ENCODE peak calls at places on chromosomes 2 and 18, in nine cellular contexts. W is SJSA1, H is tibial artery, D is WERI-Rb-1, I is heart left ventricle, R is dorsolateral prefrontal cortex, J is spleen, G is IMR-90, P is brain microvascular endothelial cell. M is an unnamed sample.

GRCh38 chr2:29238497-29238896 is 123.3 kb downstream of the CLIP4 start:
- DNase-seq in J (peak), R (peak), I (no peak), P (peak), W (peak), G (peak), H (peak), D (peak), M (no peak)

GRCh38 chr18:23641143-23641720 is 21.5 kb downstream of the ANKRD29 start:
- DNase-seq in P (no peak), J (no peak), R (no peak), W (no peak), H (no peak), D (no peak), I (no peak), G (no peak), M (no peak)

GRCh38 chr18:62550746-62551145 is 27.9 kb downstream of the ZCCHC2 start:
- DNase-seq in J (no peak), P (no peak), H (no peak), I (no peak), D (no peak), R (no peak), G (no peak), W (no peak), M (no peak)

GRCh38 chr2:12352891-12353290 is 363.8 kb upstream of the TRIB2 start:
- DNase-seq in I (no peak), H (no peak), D (no peak), R (no peak), W (no peak), G (peak), P (no peak), J (no peak), M (peak)

GRCh38 chr2:24220534-24221281 is 45.9 kb downstream of the FAM228A start:
- DNase-seq in J (no peak), P (no peak), I (no peak), D (no peak), G (no peak), H (no peak), R (peak), W (no peak), M (no peak)

GRCh38 chr2:240237609-240238151 is 97.2 kb upstream of the OTOS start:
- DNase-seq in G (peak), P (peak), D (no peak), I (no peak), H (peak), R (no peak), W (no peak), J (peak), M (no peak)

GRCh38 chr2:23449413-23449812 is 64.4 kb downstream of the KLHL29 start:
- DNase-seq in J (no peak), H (no peak), G (no peak), D (no peak), R (no peak), W (no peak), P (no peak), I (no peak), M (no peak)

GRCh38 chr18:58716046-58716766 is 44.9 kb downstream of the MALT1 start:
- DNase-seq in J (no peak), H (no peak), P (peak), I (no peak), G (peak), W (peak), R (no peak), D (no peak), M (no peak)

GRCh38 chr2:118130385-118130784 is 42.1 kb downstream of the INSIG2 start:
- DNase-seq in R (no peak), D (no peak), I (no peak), J (no peak), W (no peak), H (no peak), P (no peak), G (no peak), M (no peak)

GRCh38 chr2:134425723-134426496 is 172.0 kb downstream of the MGAT5 start:
- DNase-seq in R (no peak), P (no peak), I (no peak), H (no peak), J (no peak), G (peak), D (no peak), W (no peak), M (no peak)

GRCh38 chr2:8198776-8199382 is 483.0 kb upstream of the ID2 start:
- DNase-seq in J (no peak), I (no peak), G (no peak), H (no peak), P (no peak), W (no peak), R (no peak), D (no peak), M (no peak)

GRCh38 chr2:158818511-158818910 is 23.4 kb downstream of the DAPL1 start:
- DNase-seq in G (no peak), H (peak), P (peak), J (no peak), I (no peak), D (no peak), R (no peak), W (no peak), M (no peak)

GRCh38 chr2:79984476-79984875 is 320.1 kb downstream of the LRRTM1 start:
- DNase-seq in H (no peak), I (no peak), P (no peak), W (no peak), R (no peak), G (peak), D (no peak), J (no peak), M (no peak)

GRCh38 chr18:79754831-79755351 is 42.8 kb upstream of the KCNG2 start:
- DNase-seq in J (peak), I (no peak), W (no peak), R (peak), G (no peak), D (no peak), H (peak), P (no peak), M (no peak)

GRCh38 chr2:7044253-7045250 is 127.3 kb downstream of the RNF144A start:
- DNase-seq in J (peak), W (peak), H (peak), P (peak), I (peak), G (peak), D (peak), R (peak), M (no peak)

GRCh38 chr2:180907731-180908130 is 72.7 kb upstream of the UBE2E3 start:
- DNase-seq in P (peak), I (no peak), W (no peak), R (no peak), D (no peak), G (peak), H (no peak), J (no peak), M (peak)

GRCh38 chr2:172293952-172294351 is 133.4 kb upstream of the ITGA6 start:
- DNase-seq in H (no peak), J (no peak), R (no peak), G (peak), I (no peak), D (no peak), W (no peak), P (peak), M (peak)

GRCh38 chr2:59881214-59881613 is 672.2 kb downstream of the BCL11A start:
- DNase-seq in G (no peak), D (no peak), W (no peak), R (no peak), P (no peak), J (no peak), I (no peak), H (no peak), M (no peak)

GRCh38 chr18:28728891-28729290 is 552.0 kb upstream of the CDH2 start:
- DNase-seq in W (no peak), D (no peak), P (no peak), I (no peak), G (peak), J (no peak), R (no peak), H (no peak), M (no peak)

GRCh38 chr2:230666885-230667712 is 45.5 kb upstream of the CAB39 start:
- DNase-seq in P (peak), H (no peak), W (peak), R (no peak), G (peak), J (no peak), I (no peak), D (no peak), M (no peak)

GRCh38 chr2:35099345-35099744 is 1256.2 kb upstream of the CRIM1 start:
- DNase-seq in R (no peak), P (no peak), J (no peak), G (no peak), H (no peak), W (no peak), I (no peak), D (peak), M (no peak)

GRCh38 chr2:39618736-39619135 is 47.0 kb upstream of the TMEM178A start:
- DNase-seq in D (no peak), J (no peak), H (no peak), P (no peak), G (no peak), I (no peak), W (no peak), R (no peak), M (no peak)

GRCh38 chr18:73741946-73742345 is 405.7 kb downstream of the FBXO15 start:
- DNase-seq in H (no peak), W (no peak), P (no peak), J (no peak), R (no peak), I (no peak), G (peak), D (no peak), M (no peak)

GRCh38 chr2:218074031-218074430 is 5.0 kb downstream of the RUFY4 start:
- DNase-seq in W (peak), D (peak), H (no peak), P (peak), J (peak), G (peak), I (peak), R (no peak), M (no peak)

GRCh38 chr2:165240927-165241326 is 1.7 kb downstream of the SCN2A start:
- DNase-seq in J (no peak), G (no peak), I (no peak), H (no peak), R (no peak), W (no peak), D (no peak), P (no peak), M (no peak)

GRCh38 chr18:64615047-64615446 is 466.2 kb upstream of the LINC00305 start:
- DNase-seq in J (no peak), H (no peak), I (no peak), W (no peak), P (no peak), D (no peak), G (no peak), R (no peak), M (no peak)

GRCh38 chr2:47265751-47266231 is 110.7 kb upstream of the STPG4 start:
- DNase-seq in P (no peak), G (no peak), R (no peak), W (no peak), I (no peak), H (no peak), J (no peak), D (peak), M (no peak)

GRCh38 chr2:118832791-118833715 is 14.4 kb downstream of the EN1 start:
- DNase-seq in I (no peak), R (no peak), W (no peak), D (no peak), G (no peak), J (peak), P (no peak), H (no peak), M (no peak)

GRCh38 chr2:186101603-186102002 is 363.0 kb downstream of the FSIP2 start:
- DNase-seq in R (no peak), G (no peak), W (no peak), H (no peak), J (no peak), I (no peak), P (no peak), D (no peak), M (no peak)

GRCh38 chr18:71322201-71322600 is 1033.4 kb downstream of the SOCS6 start:
- DNase-seq in J (no peak), I (no peak), W (no peak), R (no peak), P (no peak), D (no peak), G (no peak), H (no peak), M (no peak)

GRCh38 chr2:71832844-71833243 is 314.8 kb downstream of the CYP26B1 start:
- DNase-seq in P (no peak), G (no peak), D (no peak), H (no peak), J (no peak), W (no peak), R (no peak), I (no peak), M (no peak)

GRCh38 chr2:241508240-241508509 is 209 bp downstream of the STK25 start:
- DNase-seq in G (no peak), J (no peak), W (no peak), D (no peak), P (no peak), I (no peak), R (no peak), H (peak), M (no peak)

DNA sequence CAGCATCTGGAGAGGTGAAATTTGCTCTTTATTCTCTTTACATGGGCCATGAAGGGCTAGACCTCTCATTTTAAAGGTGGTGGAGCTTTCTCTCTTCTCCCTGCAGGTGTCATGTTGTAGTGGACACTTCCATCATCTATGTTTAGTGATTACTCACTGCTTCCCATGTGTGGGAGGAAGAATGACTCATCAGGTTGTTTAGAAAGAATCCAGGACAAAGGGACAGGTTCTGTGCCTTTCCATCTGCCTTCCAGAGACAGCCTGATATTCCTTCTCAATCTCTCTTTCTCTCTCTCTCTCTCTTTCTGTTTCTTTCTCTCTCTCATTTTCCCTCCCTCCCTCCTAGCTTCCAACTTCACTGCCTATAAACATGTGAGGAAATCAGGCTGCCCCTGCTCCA is 38.7 kb downstream of the SCG2 start:
- DNase-seq in D (no peak), I (no peak), J (no peak), P (peak), G (peak), R (no peak), W (peak), H (no peak), M (no peak)
- H3K4me3 ChIP-seq in D (no peak), I (no peak), J (no peak), P (no peak), G (no peak), R (no peak), W (no peak), H (no peak), M (no peak)

DNA sequence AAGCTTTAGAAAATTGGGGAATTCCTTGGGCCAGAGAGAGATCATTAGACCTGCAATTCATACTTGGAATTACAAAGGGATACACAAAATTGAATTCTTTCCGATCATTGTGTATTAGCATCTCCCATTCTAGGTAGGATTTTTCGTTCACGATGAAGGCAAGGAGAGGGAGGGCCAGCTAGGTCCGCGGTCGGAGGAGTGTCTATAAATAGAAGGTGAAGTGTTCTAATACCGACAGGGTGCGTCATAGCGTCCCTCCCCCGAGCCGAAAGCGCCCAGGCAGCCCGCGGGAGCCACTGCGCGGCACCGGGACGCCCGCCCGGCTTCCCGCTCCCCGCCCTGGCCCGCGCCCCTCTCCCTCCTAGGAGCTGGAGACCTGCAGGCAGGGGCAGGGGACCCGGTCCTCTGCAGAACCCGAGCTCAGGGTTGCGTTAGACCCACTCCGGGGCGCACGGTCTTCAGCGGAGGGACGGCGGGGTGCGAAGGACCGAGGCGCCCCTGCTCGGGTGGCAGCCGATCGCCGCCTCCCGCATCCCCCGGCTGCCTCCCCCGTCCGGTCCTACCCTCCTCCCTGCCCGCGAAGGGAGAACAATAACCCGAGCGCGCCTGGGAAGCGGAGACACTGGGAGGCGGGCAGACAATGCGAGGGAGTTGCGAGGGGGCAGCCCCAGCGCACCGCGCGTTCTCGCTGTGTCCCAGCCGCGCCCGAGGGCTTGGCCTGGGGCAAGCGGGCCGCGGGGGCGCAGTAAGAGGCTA is 114.1 kb upstream of the SERTAD2 start:
- DNase-seq in W (peak), H (peak), R (peak), D (peak), P (peak), J (peak), I (peak), G (peak), M (peak)
- H3K4me3 ChIP-seq in W (peak), H (peak), R (peak), D (peak), P (peak), J (peak), I (peak), G (peak), M (peak)

GRCh38 chr2:70258532-70258875 is 567 bp downstream of the PCYOX1 start:
- DNase-seq in J (peak), H (peak), W (no peak), D (peak), P (no peak), G (peak), I (peak), R (peak), M (peak)

GRCh38 chr2:70255637-70256314 is 2.2 kb upstream of the PCYOX1 start:
- DNase-seq in I (no peak), J (no peak), R (no peak), G (no peak), P (no peak), H (no peak), W (no peak), D (no peak), M (no peak)

GRCh38 chr2:70261501-70261900 is 3.6 kb downstream of the PCYOX1 start:
- DNase-seq in G (peak), I (no peak), H (no peak), P (no peak), J (no peak), D (no peak), R (no peak), W (peak), M (no peak)
- H3K4me3 ChIP-seq in G (no peak), I (no peak), H (no peak), P (no peak), J (no peak), D (no peak), R (peak), W (no peak), M (no peak)

DNA sequence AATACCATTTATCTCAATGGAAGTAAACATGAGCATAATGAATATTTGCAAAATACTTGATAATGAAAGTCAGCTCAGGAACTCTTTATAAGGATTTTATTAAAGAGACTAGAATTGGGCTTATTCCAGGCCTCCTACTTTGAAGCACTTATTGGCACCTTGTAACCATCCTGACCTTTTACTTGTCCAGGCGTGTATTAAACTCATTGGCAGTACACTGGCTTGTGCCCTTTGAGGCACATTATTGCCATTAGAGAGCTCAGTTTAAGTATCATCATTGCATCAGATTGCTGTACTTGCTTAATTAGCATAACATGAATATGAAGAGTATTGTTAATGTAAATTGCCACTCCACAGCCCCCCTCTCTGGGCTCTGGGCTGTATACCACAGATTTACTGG is 72.4 kb downstream of the XIRP2 start:
- DNase-seq in W (no peak), D (no peak), J (no peak), H (no peak), I (no peak), G (no peak), R (no peak), P (no peak), M (no peak)
- H3K4me3 ChIP-seq in W (no peak), D (no peak), J (no peak), H (no peak), I (no peak), G (no peak), R (no peak), P (no peak), M (no peak)

DNA sequence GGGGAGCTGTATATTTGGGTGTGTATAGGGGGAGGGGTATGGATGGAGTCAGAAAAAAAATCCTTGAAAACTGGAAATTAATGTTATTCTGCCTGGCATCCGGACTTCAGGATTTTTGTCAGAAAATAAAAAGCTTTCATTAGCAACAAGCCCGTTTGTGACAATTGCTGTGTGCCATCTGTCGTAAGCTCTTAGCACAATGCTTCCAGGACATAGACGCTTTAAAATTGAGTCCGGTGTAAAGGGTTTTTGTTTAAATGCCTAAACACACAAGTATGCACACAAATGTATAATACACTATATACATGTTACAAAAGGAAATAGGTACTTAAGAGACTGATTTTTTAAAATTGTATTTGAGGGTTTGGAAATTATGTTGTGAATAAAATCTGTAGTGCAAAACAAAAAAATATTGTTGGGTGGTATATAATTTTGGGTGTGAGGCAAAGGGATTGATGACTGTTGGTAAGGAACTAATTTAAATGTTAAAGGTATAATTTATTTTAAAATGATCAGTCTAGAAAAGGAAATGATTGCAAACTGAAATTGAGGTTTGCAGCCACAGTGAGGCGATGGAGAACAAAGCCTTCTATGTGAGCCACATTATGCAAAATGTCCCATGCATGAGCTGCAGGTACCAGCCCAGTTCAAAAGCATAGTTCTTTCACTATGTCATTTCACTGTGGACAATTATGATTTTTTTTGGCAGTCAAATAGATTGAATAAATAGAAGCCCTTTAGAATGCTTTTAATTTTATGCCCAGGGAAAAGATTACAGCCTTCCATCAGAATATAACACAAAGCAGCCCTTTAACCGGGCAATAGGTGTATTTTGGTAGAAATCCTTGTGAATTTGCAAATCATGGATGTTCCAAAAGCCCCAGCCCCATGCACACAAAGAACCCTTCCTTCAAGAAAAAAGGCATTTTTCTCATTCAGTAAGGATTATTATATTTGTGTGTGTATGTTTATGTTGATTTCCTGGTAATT is 1.5 kb downstream of the MAP2 start:
- DNase-seq in G (peak), R (peak), H (no peak), J (no peak), D (peak), P (peak), W (no peak), I (no peak), M (no peak)
- H3K4me3 ChIP-seq in G (no peak), R (peak), H (peak), J (no peak), D (peak), P (peak), W (no peak), I (peak), M (peak)